ENCODE peak calls at places on chromosome 21, in nine cellular contexts. X is activated effector memory CD4-positive, alpha-beta T cell treated with Interleukin-2 at 50 U/mL for 16 hours; J is substantia nigra; I is stimulated activated CD4-positive, alpha-beta T cell treated with anti-CD3 and anti-CD28 coated beads, Interleukin-4, amount 100 ng/mL, for 4 hours; U is ecto neural progenitor cell; M is GM20000; S is lung; V is naive thymus-derived CD4-positive, alpha-beta T cell; G is brain microvascular endothelial cell. F is an unnamed sample.

GRCh38 chr21:43768868-43769167 is 7.3 kb downstream of the CSTB start:
- DNase-seq in J (no peak), M (no peak), U (no peak), V (no peak), X (no peak), S (no peak), G (no peak), I (no peak), F (no peak)

GRCh38 chr21:27648560-27648959 is 681.7 kb upstream of the ADAMTS5 start:
- DNase-seq in I (no peak), U (no peak), G (peak; percentile 97), V (no peak), S (no peak), J (no peak), M (no peak), X (no peak), F (no peak)

GRCh38 chr21:21137986-21138385 is 139.8 kb downstream of the NCAM2 start:
- DNase-seq in G (peak; percentile 16), M (no peak), X (no peak), V (no peak), U (no peak), S (no peak), I (no peak), J (no peak), F (no peak)

GRCh38 chr21:31586118-31586517 is 73.4 kb upstream of the SOD1 start:
- DNase-seq in X (no peak), V (no peak), J (no peak), G (no peak), M (no peak), I (no peak), U (no peak), S (no peak), F (no peak)

GRCh38 chr21:33125981-33126380 is 56.0 kb downstream of the OLIG1 start:
- DNase-seq in I (no peak), U (no peak), S (no peak), J (no peak), X (no peak), G (no peak), V (no peak), M (no peak), F (no peak)

GRCh38 chr21:38881041-38881570 is 75.4 kb downstream of the ETS2 start:
- DNase-seq in M (no peak), V (no peak), I (no peak), X (no peak), S (no peak), G (no peak), J (no peak), U (no peak), F (no peak)

GRCh38 chr21:38903578-38904193 is 98.0 kb downstream of the ETS2 start:
- DNase-seq in M (no peak), V (no peak), X (no peak), I (no peak), U (no peak), G (no peak), S (no peak), J (no peak), F (peak; percentile 15)

GRCh38 chr21:35861656-35862055 is 198.7 kb downstream of the SETD4 start:
- DNase-seq in X (no peak), V (no peak), J (no peak), G (no peak), M (no peak), S (no peak), U (no peak), I (no peak), F (no peak)

GRCh38 chr21:19340303-19340702 is 936.7 kb upstream of the TMPRSS15 start:
- DNase-seq in J (no peak), M (no peak), G (no peak), S (no peak), X (no peak), I (no peak), U (no peak), V (no peak), F (no peak)

F was measured in NCI-H2171 treated with DMSO at 0.1 percent for 48 hours.